ENCODE peak calls at places on chromosomes 7 and 10, in four cellular contexts. C, V, R and B are unnamed samples.

GRCh38 chr10:73998623-73999622 is 1.0 kb downstream of the VCL start:
- DNase-seq in C (peak), V (no peak), R (peak), B (peak)

GRCh38 chr10:12849351-12850181 is 151.9 kb downstream of the CCDC3 start:
- DNase-seq in C (no peak), V (peak), R (no peak), B (no peak)

GRCh38 chr10:97123713-97124112 is 62.0 kb downstream of the SLIT1 start:
- DNase-seq in C (no peak), V (peak), R (no peak), B (no peak)

GRCh38 chr7:108028111-108028510 is 25.1 kb upstream of the LAMB1 start:
- DNase-seq in C (no peak), V (peak), R (no peak), B (no peak)

GRCh38 chr10:69449841-69450240 is 1.4 kb upstream of the TSPAN15 start:
- DNase-seq in C (peak), V (peak), R (peak), B (peak)

GRCh38 chr7:95511716-95512260 is 26.0 kb downstream of the ASB4 start:
- DNase-seq in C (peak), V (peak), R (peak), B (peak)

GRCh38 chr7:77702451-77703219 is 6.4 kb downstream of the RSBN1L start:
- DNase-seq in C (no peak), V (no peak), R (peak), B (no peak)

GRCh38 chr10:78470267-78471103 is 436.8 kb downstream of the RPS24 start:
- DNase-seq in C (no peak), V (peak), R (no peak), B (no peak)